ENCODE peak calls at places on chromosomes 3 and 15, in four cellular contexts. R is IMR-90, C is spleen, Y is ovary. P is an unnamed sample.

GRCh38 chr15:66863382-66864085 is 161.5 kb downstream of the SMAD6 start:
- DNase-seq in R (no peak), C (peak; percentile 63), Y (no peak), P (peak; percentile 6)

GRCh38 chr3:77254967-77255831 is 215.3 kb downstream of the ROBO2 start:
- DNase-seq in Y (peak; percentile 31), C (no peak), R (peak; percentile 69), P (peak; percentile 75)

GRCh38 chr3:197224034-197224444 is 74.4 kb downstream of the DLG1 start:
- DNase-seq in C (no peak), R (peak; percentile 67), Y (no peak), P (no peak)

GRCh38 chr15:62601779-62602540 is 436.9 kb upstream of the C2CD4B start:
- DNase-seq in Y (no peak), C (no peak), R (peak; percentile 43), P (no peak)

GRCh38 chr3:126170073-126170916 is 10.1 kb downstream of the ALDH1L1 start:
- DNase-seq in C (no peak), R (no peak), Y (no peak), P (no peak)

GRCh38 chr3:138456961-138457862 is 22.8 kb downstream of the ESYT3 start:
- DNase-seq in Y (no peak), C (no peak), R (no peak), P (peak; percentile 4)

GRCh38 chr15:58562135-58562534 is 130.3 kb downstream of the LIPC start:
- DNase-seq in C (no peak), R (no peak), Y (no peak), P (no peak)

GRCh38 chr15:81531141-81531592 is 157.2 kb upstream of the TMC3 start:
- DNase-seq in R (peak; percentile 10), Y (no peak), C (no peak), P (no peak)

GRCh38 chr15:29925227-29926082 is 103.2 kb upstream of the TJP1 start:
- DNase-seq in Y (peak; percentile 53), R (peak; percentile 80), C (no peak), P (peak; percentile 87)

GRCh38 chr3:123633530-123633929 is 48.7 kb upstream of the HACD2 start:
- DNase-seq in C (no peak), R (no peak), Y (no peak), P (no peak)

DNA sequence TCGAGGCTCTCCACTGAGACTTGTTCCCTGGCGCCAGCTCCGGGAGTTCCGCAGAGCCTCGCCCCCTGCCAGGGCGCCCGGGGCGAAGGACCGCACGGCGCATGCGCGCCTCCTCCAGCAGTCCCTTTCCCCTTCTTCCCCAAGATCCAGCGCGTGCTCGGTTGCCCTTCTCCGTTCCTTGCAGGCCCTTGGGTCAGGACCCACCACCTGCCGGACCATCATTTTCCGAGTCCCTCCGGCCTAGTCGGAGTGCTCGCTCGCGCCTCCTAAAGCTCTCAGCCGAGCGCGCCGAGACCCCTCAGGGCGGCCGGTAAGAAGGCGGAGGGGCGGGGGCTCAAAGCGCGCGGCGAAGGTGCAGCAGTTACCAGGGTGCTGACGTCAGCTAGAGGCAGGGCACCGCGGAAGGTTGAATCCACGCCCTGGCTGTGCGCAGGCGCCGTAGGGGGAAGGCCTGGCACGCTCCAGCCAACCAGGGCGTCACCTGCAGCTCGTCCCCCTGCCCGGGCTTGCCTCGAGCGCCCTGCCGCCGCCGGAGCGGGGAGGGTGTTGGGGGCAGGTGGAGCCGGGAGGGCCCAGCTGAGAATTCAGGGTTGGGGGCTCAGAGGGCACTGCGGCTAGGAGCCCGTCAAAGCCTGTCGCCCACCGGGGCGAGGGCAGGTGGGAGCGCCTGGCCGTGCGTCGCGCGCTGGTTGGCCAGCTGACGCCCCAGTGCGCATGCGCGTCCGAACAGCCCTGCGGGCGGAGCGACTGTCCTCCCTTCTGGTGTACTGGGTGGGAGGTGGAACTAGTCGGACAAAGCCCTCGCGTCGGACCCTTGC is at the start of gene TCAIM:
- DNase-seq in C (peak; percentile 100), R (peak; percentile 96), Y (peak; percentile 97), P (peak; percentile 97)
- TF ChIP-seq POLR2A in C (peak; percentile 84), R (peak; percentile 45), Y (peak; percentile 89), P (no peak)

DNA sequence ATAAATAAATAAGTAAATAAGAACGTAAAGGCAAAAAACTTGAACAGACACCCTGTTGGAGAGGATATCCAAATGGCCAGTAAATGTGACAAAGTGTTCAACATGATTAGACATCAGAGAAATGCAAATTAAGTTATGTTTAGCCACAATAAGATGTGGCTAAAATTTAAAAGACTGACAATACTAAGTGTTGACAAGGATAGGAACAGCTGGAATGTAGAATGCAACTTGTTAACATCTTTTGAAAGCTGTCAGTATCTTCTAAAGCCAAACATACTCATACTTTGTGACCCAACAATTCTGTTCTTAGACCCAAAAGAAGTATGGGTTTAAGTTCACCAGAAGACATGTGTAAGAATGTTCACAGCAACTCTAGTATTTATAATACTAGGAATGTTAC is 197.1 kb downstream of the ITPR1 start:
- DNase-seq in R (no peak), C (no peak), Y (no peak), P (no peak)
- H3K4me1 ChIP-seq in R (peaks cover 3% of the 10 kb centered on the region), C (no peaks in the 10 kb centered on the region), Y (no peaks in the 10 kb centered on the region), P (no peaks in the 10 kb centered on the region)

DNA sequence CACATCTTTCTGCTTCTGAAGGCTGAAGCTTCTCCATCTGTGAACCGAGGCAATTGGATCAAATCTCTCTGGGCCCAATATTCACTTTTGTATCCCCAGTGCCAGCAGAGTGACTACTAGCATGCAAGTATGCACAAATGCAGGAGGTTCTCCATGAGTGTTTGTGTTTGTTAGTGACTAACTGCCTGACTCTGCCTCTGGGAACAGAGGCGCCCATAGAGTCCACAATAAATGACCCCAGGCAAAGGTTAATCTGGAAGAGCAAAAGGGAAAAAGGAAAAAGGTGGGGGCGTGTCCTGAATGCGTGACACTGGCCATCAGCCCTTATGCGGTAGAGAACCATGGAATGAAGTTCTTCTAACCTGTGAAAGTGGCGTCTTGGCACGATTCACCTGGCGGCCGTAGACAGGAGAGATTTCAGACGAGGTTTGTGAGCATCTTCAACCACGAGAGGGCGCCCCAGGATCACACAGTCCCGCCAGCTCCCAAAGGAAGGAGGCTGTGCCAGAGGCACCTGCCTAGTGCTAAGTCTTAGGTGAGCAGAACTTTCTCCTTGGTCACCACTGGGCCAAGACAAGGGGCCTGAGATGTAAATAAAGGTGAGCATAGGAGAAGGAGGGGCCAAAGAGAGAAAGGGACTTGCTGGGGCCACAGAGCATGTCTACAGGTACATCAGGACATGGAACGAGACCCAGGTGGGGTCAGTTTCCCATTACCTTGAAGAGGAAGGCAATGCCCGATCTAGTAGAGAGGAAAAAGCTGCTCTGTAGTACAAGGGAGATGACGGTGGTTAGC is 44.2 kb downstream of the RBPMS2 start:
- DNase-seq in R (peak; percentile 59), Y (peak; percentile 92), C (peak; percentile 95), P (peak; percentile 92)
- H3K36me3 ChIP-seq in R (no peaks in the 10 kb centered on the region), Y (no peaks in the 10 kb centered on the region), C (no peaks in the 10 kb centered on the region), P (no peaks in the 10 kb centered on the region)

GRCh38 chr15:45376967-45377629 is 1.2 kb downstream of the GATM start:
- DNase-seq in Y (no peak), C (no peak), R (no peak), P (no peak)

GRCh38 chr15:45377630-45378148 is 655 bp downstream of the GATM start:
- DNase-seq in R (no peak), Y (peak; percentile 51), C (no peak), P (peak; percentile 44)

GRCh38 chr15:45378913-45379262 is 544 bp upstream of the GATM start:
- DNase-seq in C (no peak), Y (no peak), R (no peak), P (no peak)

GRCh38 chr15:45376300-45376928 is 1.9 kb downstream of the GATM start:
- DNase-seq in R (no peak), C (no peak), Y (no peak), P (no peak)

DNA sequence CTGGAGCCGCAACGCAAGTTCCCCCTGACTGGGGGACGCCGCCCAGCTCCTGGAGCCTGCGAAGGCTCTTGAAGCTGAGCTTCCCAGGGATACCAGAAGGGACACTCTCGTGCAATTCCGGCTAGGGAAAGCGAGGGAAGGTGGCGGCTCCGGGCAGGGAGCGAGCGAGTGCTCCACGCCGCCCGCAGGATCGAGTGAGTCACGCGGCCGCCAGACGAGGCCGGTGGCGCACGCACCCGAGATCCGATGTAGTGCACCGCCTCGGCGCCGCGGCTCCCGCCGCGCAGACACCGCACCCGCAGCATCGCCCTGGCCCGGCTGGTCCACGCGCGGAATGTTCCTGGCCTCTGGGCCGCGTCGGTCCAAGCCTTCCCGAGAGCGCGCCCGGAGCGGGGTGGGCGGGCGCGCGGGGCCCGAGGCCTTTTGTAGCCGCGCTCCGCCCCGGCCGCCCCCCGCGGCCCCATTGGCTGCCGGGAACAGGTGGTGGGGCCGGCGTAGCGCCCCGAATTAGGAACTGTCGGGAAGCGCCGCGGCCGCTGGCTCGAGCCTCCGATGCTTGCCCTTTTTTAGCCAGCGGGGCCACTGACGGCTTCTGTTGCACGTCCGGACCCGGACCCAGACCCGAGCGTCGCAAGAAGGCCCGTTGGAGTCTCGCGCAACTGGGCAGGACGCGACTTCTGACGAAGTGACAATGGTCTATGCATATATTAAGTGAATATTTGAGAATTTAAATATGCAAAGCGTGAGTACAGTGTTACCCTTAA is at the start of gene GATM:
- DNase-seq in R (peak; percentile 83), Y (peak; percentile 85), C (peak; percentile 92), P (peak; percentile 87)
- TF ChIP-seq POLR2A in R (no peak), Y (peak; percentile 72), C (peak; percentile 21), P (no peak)

GRCh38 chr3:194204793-194205065 is 68.8 kb downstream of the HES1 start:
- DNase-seq in R (no peak), Y (no peak), C (no peak), P (no peak)
- H3K4me1 ChIP-seq in R (no peaks in the 10 kb centered on the region), Y (peaks cover 1% of the 10 kb centered on the region), C (peaks cover 30% of the 10 kb centered on the region), P (peaks cover 3% of the 10 kb centered on the region)

GRCh38 chr3:184168363-184169120 is 6.1 kb upstream of the AP2M1 start:
- DNase-seq in Y (no peak), R (peak; percentile 84), C (peak; percentile 48), P (no peak)

GRCh38 chr3:184165548-184165947 is 9.1 kb upstream of the AP2M1 start:
- DNase-seq in Y (no peak), R (no peak), C (no peak), P (no peak)

GRCh38 chr3:184167786-184168185 is 6.9 kb upstream of the AP2M1 start:
- DNase-seq in R (no peak), C (peak; percentile 51), Y (no peak), P (no peak)

GRCh38 chr3:184164648-184165330 is 9.6 kb downstream of the DVL3 start:
- DNase-seq in R (no peak), Y (no peak), C (peak; percentile 67), P (no peak)

GRCh38 chr3:184166671-184167070 is 8.0 kb upstream of the AP2M1 start:
- DNase-seq in C (peak; percentile 63), Y (no peak), R (no peak), P (no peak)
- H3K36me3 ChIP-seq in C (peaks cover 68% of the 10 kb centered on the region), Y (no peaks in the 10 kb centered on the region), R (peaks cover 85% of the 10 kb centered on the region), P (no peaks in the 10 kb centered on the region)

GRCh38 chr3:187739561-187740445 is 5.5 kb downstream of the BCL6 start:
- DNase-seq in R (peak; percentile 89), C (peak; percentile 96), Y (peak; percentile 87), P (peak; percentile 87)
- TF ChIP-seq POLR2A in R (peak; percentile 25), C (no peak), Y (peak; percentile 70), P (no peak)

GRCh38 chr3:46952813-46953212 is 23.7 kb downstream of the CCDC12 start:
- DNase-seq in C (peak; percentile 1), R (no peak), Y (no peak), P (no peak)
- H3K4me1 ChIP-seq in C (peaks cover 92% of the 10 kb centered on the region), R (peaks cover 23% of the 10 kb centered on the region), Y (peaks cover 38% of the 10 kb centered on the region), P (peaks cover 59% of the 10 kb centered on the region)

DNA sequence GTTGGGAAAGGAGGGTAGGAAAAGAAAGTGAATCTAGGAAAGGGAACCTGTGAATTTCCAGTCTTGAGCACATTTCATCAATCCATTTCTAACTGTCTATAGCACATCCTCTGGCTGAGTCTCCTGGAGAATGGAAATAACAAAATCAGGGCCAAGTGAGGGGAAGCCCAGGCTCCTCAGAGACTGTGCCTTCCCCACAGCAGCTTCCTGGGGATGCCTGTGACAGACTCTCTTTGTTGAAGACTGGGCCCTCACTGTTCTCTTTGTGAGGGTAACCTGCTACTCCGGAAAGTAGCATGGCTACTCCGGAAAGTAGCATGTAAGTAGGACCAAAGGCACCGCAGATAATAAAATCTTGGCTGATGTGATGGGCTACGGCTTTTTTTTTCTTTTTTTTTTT is 22.6 kb upstream of the CSPG5 start:
- DNase-seq in Y (no peak), C (no peak), R (no peak), P (no peak)
- H3K36me3 ChIP-seq in Y (no peaks in the 10 kb centered on the region), C (peaks cover 14% of the 10 kb centered on the region), R (peaks cover 16% of the 10 kb centered on the region), P (no peaks in the 10 kb centered on the region)